ENCODE peak calls at places on chromosomes 11 and 22, in ten cellular contexts. One of them, this sample, is unnamed.

GRCh38 chr11:6405837-6406236 is 13.1 kb downstream of the APBB1 start:
- DNase-seq in ascending aorta: no peak
- DNase-seq in astrocyte of the cerebellum: no peak
- DNase-seq in HCT116: no peak
- DNase-seq in adipocyte: no peak
- DNase-seq in fibroblast of the aortic adventitia: no peak
- DNase-seq in fibroblast of pulmonary artery: no peak
- DNase-seq in hepatocyte: no peak
- DNase-seq in mesenchymal stem cell: no peak
- DNase-seq in choroid plexus epithelial cell: no peak
- DNase-seq in this sample: no peak

GRCh38 chr11:114738954-114739353 is 60.6 kb downstream of the NXPE2 start:
- DNase-seq in ascending aorta: no peak
- DNase-seq in astrocyte of the cerebellum: peak
- DNase-seq in HCT116: peak
- DNase-seq in adipocyte: peak
- DNase-seq in fibroblast of the aortic adventitia: peak
- DNase-seq in fibroblast of pulmonary artery: peak
- DNase-seq in hepatocyte: peak
- DNase-seq in mesenchymal stem cell: peak
- DNase-seq in choroid plexus epithelial cell: peak
- DNase-seq in this sample: no peak

GRCh38 chr11:17224727-17225126 is 16.9 kb upstream of the PIK3C2A start:
- DNase-seq in ascending aorta: no peak
- DNase-seq in astrocyte of the cerebellum: no peak
- DNase-seq in HCT116: no peak
- DNase-seq in adipocyte: peak
- DNase-seq in fibroblast of the aortic adventitia: peak
- DNase-seq in fibroblast of pulmonary artery: peak
- DNase-seq in hepatocyte: peak
- DNase-seq in mesenchymal stem cell: no peak
- DNase-seq in choroid plexus epithelial cell: peak
- DNase-seq in this sample: no peak

GRCh38 chr11:95067042-95067827 is 516 bp downstream of the SRSF8 start:
- DNase-seq in ascending aorta: no peak
- DNase-seq in astrocyte of the cerebellum: peak
- DNase-seq in HCT116: no peak
- DNase-seq in adipocyte: peak
- DNase-seq in fibroblast of the aortic adventitia: peak
- DNase-seq in fibroblast of pulmonary artery: peak
- DNase-seq in hepatocyte: peak
- DNase-seq in mesenchymal stem cell: peak
- DNase-seq in choroid plexus epithelial cell: peak
- DNase-seq in this sample: no peak

GRCh38 chr11:5891216-5891800 is 1.7 kb upstream of the OR52E5 start:
- DNase-seq in ascending aorta: no peak
- DNase-seq in astrocyte of the cerebellum: no peak
- DNase-seq in HCT116: no peak
- DNase-seq in adipocyte: peak
- DNase-seq in fibroblast of the aortic adventitia: peak
- DNase-seq in fibroblast of pulmonary artery: peak
- DNase-seq in hepatocyte: no peak
- DNase-seq in mesenchymal stem cell: peak
- DNase-seq in choroid plexus epithelial cell: peak
- DNase-seq in this sample: no peak

GRCh38 chr11:61787928-61788491 is 4.4 kb downstream of the TMEM258 start:
- DNase-seq in ascending aorta: no peak
- DNase-seq in astrocyte of the cerebellum: peak
- DNase-seq in HCT116: peak
- DNase-seq in adipocyte: peak
- DNase-seq in fibroblast of the aortic adventitia: peak
- DNase-seq in fibroblast of pulmonary artery: peak
- DNase-seq in hepatocyte: peak
- DNase-seq in mesenchymal stem cell: peak
- DNase-seq in choroid plexus epithelial cell: peak
- DNase-seq in this sample: peak

GRCh38 chr11:85810521-85810870 is 445 bp downstream of the SYTL2 start:
- DNase-seq in ascending aorta: no peak
- DNase-seq in astrocyte of the cerebellum: no peak
- DNase-seq in HCT116: no peak
- DNase-seq in adipocyte: no peak
- DNase-seq in fibroblast of the aortic adventitia: no peak
- DNase-seq in fibroblast of pulmonary artery: no peak
- DNase-seq in hepatocyte: no peak
- DNase-seq in mesenchymal stem cell: no peak
- DNase-seq in choroid plexus epithelial cell: no peak
- DNase-seq in this sample: no peak

GRCh38 chr11:8290122-8290810 is 26.6 kb upstream of the LMO1 start:
- DNase-seq in ascending aorta: no peak
- DNase-seq in astrocyte of the cerebellum: no peak
- DNase-seq in HCT116: no peak
- DNase-seq in adipocyte: no peak
- DNase-seq in fibroblast of the aortic adventitia: no peak
- DNase-seq in fibroblast of pulmonary artery: no peak
- DNase-seq in hepatocyte: no peak
- DNase-seq in mesenchymal stem cell: no peak
- DNase-seq in choroid plexus epithelial cell: no peak
- DNase-seq in this sample: no peak

GRCh38 chr11:118910309-118911112 is 15.2 kb downstream of the BCL9L start:
- DNase-seq in ascending aorta: no peak
- DNase-seq in astrocyte of the cerebellum: peak
- DNase-seq in HCT116: no peak
- DNase-seq in adipocyte: peak
- DNase-seq in fibroblast of the aortic adventitia: peak
- DNase-seq in fibroblast of pulmonary artery: peak
- DNase-seq in hepatocyte: peak
- DNase-seq in mesenchymal stem cell: peak
- DNase-seq in choroid plexus epithelial cell: peak
- DNase-seq in this sample: peak

GRCh38 chr11:118912742-118913410 is 12.8 kb downstream of the BCL9L start:
- DNase-seq in ascending aorta: no peak
- DNase-seq in astrocyte of the cerebellum: no peak
- DNase-seq in HCT116: no peak
- DNase-seq in adipocyte: peak
- DNase-seq in fibroblast of the aortic adventitia: no peak
- DNase-seq in fibroblast of pulmonary artery: no peak
- DNase-seq in hepatocyte: peak
- DNase-seq in mesenchymal stem cell: peak
- DNase-seq in choroid plexus epithelial cell: no peak
- DNase-seq in this sample: no peak

GRCh38 chr11:118909619-118910308 is 16.0 kb downstream of the BCL9L start:
- DNase-seq in ascending aorta: no peak
- DNase-seq in astrocyte of the cerebellum: no peak
- DNase-seq in HCT116: no peak
- DNase-seq in adipocyte: no peak
- DNase-seq in fibroblast of the aortic adventitia: no peak
- DNase-seq in fibroblast of pulmonary artery: no peak
- DNase-seq in hepatocyte: no peak
- DNase-seq in mesenchymal stem cell: no peak
- DNase-seq in choroid plexus epithelial cell: no peak
- DNase-seq in this sample: no peak

GRCh38 chr11:118911880-118912741 is 13.6 kb downstream of the BCL9L start:
- DNase-seq in ascending aorta: peak
- DNase-seq in astrocyte of the cerebellum: peak
- DNase-seq in HCT116: peak
- DNase-seq in adipocyte: peak
- DNase-seq in fibroblast of the aortic adventitia: peak
- DNase-seq in fibroblast of pulmonary artery: peak
- DNase-seq in hepatocyte: peak
- DNase-seq in mesenchymal stem cell: peak
- DNase-seq in choroid plexus epithelial cell: peak
- DNase-seq in this sample: peak

DNA sequence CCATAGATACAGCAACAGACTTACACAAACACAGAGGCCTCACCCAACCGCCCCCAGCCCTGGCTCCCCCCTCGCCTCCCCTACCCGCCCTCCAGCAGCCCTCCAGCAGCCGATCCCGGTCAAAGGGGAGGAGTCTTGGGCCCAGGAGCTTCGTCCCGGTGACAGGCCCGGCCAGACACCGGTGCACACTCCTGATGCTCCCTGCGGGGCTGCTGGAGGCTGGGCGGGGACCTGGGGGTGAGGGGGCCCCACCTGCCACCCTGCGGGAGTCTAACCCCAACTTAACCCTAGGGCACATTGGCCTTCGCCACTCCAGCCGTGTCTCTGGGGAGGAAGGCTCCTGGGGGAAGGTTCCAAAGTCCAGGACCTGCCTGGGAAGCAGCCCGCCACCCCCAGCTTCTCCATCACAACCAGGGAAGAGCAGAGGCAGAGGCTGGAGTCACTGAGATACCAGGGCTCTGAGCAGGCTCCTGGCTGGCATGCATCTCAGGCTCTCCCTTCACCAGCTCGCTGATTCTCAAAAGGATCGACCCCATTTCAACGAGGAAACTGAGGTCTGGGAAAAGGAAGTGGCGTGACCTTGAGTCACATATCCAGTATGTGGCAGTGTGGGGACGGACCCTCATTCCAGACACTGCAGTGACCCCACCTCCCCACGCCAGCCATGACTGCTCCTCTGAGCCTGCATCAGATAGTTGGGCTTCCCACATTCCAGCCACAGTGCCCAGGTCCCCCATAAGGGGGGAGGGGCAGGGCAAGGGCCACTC is 14.4 kb downstream of the BCL9L start:
- DNase-seq in ascending aorta: no peak
- DNase-seq in astrocyte of the cerebellum: no peak
- DNase-seq in HCT116: no peak
- DNase-seq in adipocyte: peak
- DNase-seq in fibroblast of the aortic adventitia: peak
- DNase-seq in fibroblast of pulmonary artery: no peak
- DNase-seq in hepatocyte: peak
- DNase-seq in mesenchymal stem cell: peak
- DNase-seq in choroid plexus epithelial cell: peak
- DNase-seq in this sample: no peak
- H3K4me3 ChIP-seq in ascending aorta: peak
- H3K4me3 ChIP-seq in astrocyte of the cerebellum: peak
- H3K4me3 ChIP-seq in HCT116: peak
- H3K4me3 ChIP-seq in adipocyte: peak
- H3K4me3 ChIP-seq in fibroblast of the aortic adventitia: peak
- H3K4me3 ChIP-seq in fibroblast of pulmonary artery: peak
- H3K4me3 ChIP-seq in hepatocyte: peak
- H3K4me3 ChIP-seq in mesenchymal stem cell: peak
- H3K4me3 ChIP-seq in choroid plexus epithelial cell: peak
- H3K4me3 ChIP-seq in this sample: peak

GRCh38 chr22:29724843-29725242 is 5.0 kb downstream of the CABP7 start:
- DNase-seq in ascending aorta: no peak
- DNase-seq in astrocyte of the cerebellum: no peak
- DNase-seq in HCT116: no peak
- DNase-seq in adipocyte: no peak
- DNase-seq in fibroblast of the aortic adventitia: no peak
- DNase-seq in fibroblast of pulmonary artery: no peak
- DNase-seq in hepatocyte: no peak
- DNase-seq in mesenchymal stem cell: no peak
- DNase-seq in choroid plexus epithelial cell: no peak
- DNase-seq in this sample: no peak

GRCh38 chr22:29726104-29726503 is 6.3 kb downstream of the CABP7 start:
- DNase-seq in ascending aorta: no peak
- DNase-seq in astrocyte of the cerebellum: no peak
- DNase-seq in HCT116: no peak
- DNase-seq in adipocyte: no peak
- DNase-seq in fibroblast of the aortic adventitia: no peak
- DNase-seq in fibroblast of pulmonary artery: no peak
- DNase-seq in hepatocyte: no peak
- DNase-seq in mesenchymal stem cell: no peak
- DNase-seq in choroid plexus epithelial cell: no peak
- DNase-seq in this sample: no peak

GRCh38 chr22:29722151-29722550 is 2.3 kb downstream of the CABP7 start:
- DNase-seq in ascending aorta: no peak
- DNase-seq in astrocyte of the cerebellum: no peak
- DNase-seq in HCT116: no peak
- DNase-seq in adipocyte: no peak
- DNase-seq in fibroblast of the aortic adventitia: no peak
- DNase-seq in fibroblast of pulmonary artery: no peak
- DNase-seq in hepatocyte: no peak
- DNase-seq in mesenchymal stem cell: no peak
- DNase-seq in choroid plexus epithelial cell: no peak
- DNase-seq in this sample: no peak

GRCh38 chr22:29722587-29722986 is 2.8 kb downstream of the CABP7 start:
- DNase-seq in ascending aorta: no peak
- DNase-seq in astrocyte of the cerebellum: no peak
- DNase-seq in HCT116: no peak
- DNase-seq in adipocyte: no peak
- DNase-seq in fibroblast of the aortic adventitia: no peak
- DNase-seq in fibroblast of pulmonary artery: no peak
- DNase-seq in hepatocyte: no peak
- DNase-seq in mesenchymal stem cell: no peak
- DNase-seq in choroid plexus epithelial cell: no peak
- DNase-seq in this sample: no peak

DNA sequence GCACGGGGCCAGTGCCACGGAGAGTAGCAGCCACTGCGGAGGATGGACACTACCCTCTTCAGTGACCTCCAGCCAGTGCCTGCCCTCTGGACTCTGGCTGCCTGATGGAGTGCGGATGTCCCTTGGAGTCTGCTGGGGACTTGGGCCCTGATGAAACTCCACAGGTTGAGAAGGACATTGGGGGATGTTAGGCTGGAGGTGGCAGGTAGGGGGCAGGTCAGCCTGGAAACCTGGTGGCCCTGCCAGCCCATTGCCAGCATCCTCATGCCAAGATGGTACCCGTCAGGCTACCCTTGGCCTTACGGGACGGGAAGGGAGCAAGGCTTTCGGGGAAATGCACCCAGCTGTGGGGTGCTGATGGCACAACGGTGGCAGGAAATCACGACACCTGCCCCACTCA is 4.0 kb downstream of the CABP7 start:
- DNase-seq in ascending aorta: no peak
- DNase-seq in astrocyte of the cerebellum: no peak
- DNase-seq in HCT116: no peak
- DNase-seq in adipocyte: no peak
- DNase-seq in fibroblast of the aortic adventitia: no peak
- DNase-seq in fibroblast of pulmonary artery: no peak
- DNase-seq in hepatocyte: no peak
- DNase-seq in mesenchymal stem cell: no peak
- DNase-seq in choroid plexus epithelial cell: no peak
- DNase-seq in this sample: no peak
- H3K4me3 ChIP-seq in ascending aorta: no peak
- H3K4me3 ChIP-seq in astrocyte of the cerebellum: no peak
- H3K4me3 ChIP-seq in HCT116: no peak
- H3K4me3 ChIP-seq in adipocyte: no peak
- H3K4me3 ChIP-seq in fibroblast of the aortic adventitia: no peak
- H3K4me3 ChIP-seq in fibroblast of pulmonary artery: no peak
- H3K4me3 ChIP-seq in hepatocyte: no peak
- H3K4me3 ChIP-seq in mesenchymal stem cell: peak
- H3K4me3 ChIP-seq in choroid plexus epithelial cell: no peak
- H3K4me3 ChIP-seq in this sample: no peak

DNA sequence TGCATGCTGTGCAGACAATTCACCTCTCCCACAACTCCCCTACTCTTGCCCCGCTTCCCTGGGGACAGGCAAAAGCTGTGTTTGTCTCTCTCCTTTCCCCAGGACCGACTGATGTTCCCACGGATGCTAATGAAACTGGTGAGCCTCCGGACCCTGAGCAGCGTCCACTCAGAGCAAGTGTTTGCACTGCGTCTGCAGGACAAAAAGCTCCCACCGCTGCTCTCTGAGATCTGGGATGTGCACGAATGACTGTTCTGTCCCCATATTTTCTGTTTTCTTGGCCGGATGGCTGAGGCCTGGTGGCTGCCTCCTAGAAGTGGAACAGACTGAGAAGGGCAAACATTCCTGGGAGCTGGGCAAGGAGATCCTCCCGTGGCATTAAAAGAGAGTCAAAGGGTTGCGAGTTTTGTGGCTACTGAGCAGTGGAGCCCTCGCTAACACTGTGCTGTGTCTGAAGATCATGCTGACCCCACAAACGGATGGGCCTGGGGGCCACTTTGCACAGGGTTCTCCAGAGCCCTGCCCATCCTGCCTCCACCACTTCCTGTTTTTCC is 1.4 kb upstream of the MADD start:
- DNase-seq in ascending aorta: no peak
- DNase-seq in astrocyte of the cerebellum: no peak
- DNase-seq in HCT116: no peak
- DNase-seq in adipocyte: no peak
- DNase-seq in fibroblast of the aortic adventitia: no peak
- DNase-seq in fibroblast of pulmonary artery: no peak
- DNase-seq in hepatocyte: no peak
- DNase-seq in mesenchymal stem cell: no peak
- DNase-seq in choroid plexus epithelial cell: no peak
- DNase-seq in this sample: no peak
- H3K4me3 ChIP-seq in ascending aorta: peak
- H3K4me3 ChIP-seq in astrocyte of the cerebellum: no peak
- H3K4me3 ChIP-seq in HCT116: peak
- H3K4me3 ChIP-seq in adipocyte: peak
- H3K4me3 ChIP-seq in fibroblast of the aortic adventitia: no peak
- H3K4me3 ChIP-seq in fibroblast of pulmonary artery: no peak
- H3K4me3 ChIP-seq in hepatocyte: no peak
- H3K4me3 ChIP-seq in mesenchymal stem cell: no peak
- H3K4me3 ChIP-seq in choroid plexus epithelial cell: peak
- H3K4me3 ChIP-seq in this sample: peak

DNA sequence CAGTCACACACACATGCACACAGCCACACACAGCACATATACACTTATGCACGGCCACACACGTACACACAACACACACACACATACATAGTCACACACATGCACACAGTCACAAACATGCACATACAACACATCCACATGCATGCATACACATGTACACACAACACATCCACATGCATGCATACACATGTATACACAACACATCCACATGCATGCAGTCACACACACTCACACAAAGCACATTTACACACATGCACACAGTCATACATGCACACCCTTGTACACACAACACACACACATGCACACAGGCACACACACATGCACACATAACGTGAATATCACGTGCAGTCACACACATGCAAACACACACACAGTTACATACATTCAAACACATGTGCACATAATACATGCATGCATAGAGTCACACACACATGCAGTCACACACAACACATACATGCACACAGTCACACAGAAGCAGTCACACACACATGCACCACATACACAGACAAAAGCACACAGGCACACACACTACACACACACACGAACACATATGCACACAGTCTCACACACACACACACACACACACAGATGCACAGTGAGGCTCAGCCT is 18.8 kb downstream of the IFITM10 start:
- DNase-seq in ascending aorta: no peak
- DNase-seq in astrocyte of the cerebellum: no peak
- DNase-seq in HCT116: no peak
- DNase-seq in adipocyte: no peak
- DNase-seq in fibroblast of the aortic adventitia: no peak
- DNase-seq in fibroblast of pulmonary artery: no peak
- DNase-seq in hepatocyte: no peak
- DNase-seq in mesenchymal stem cell: no peak
- DNase-seq in choroid plexus epithelial cell: no peak
- DNase-seq in this sample: no peak
- H3K4me3 ChIP-seq in ascending aorta: no peak
- H3K4me3 ChIP-seq in astrocyte of the cerebellum: no peak
- H3K4me3 ChIP-seq in HCT116: no peak
- H3K4me3 ChIP-seq in adipocyte: no peak
- H3K4me3 ChIP-seq in fibroblast of the aortic adventitia: no peak
- H3K4me3 ChIP-seq in fibroblast of pulmonary artery: no peak
- H3K4me3 ChIP-seq in hepatocyte: no peak
- H3K4me3 ChIP-seq in mesenchymal stem cell: no peak
- H3K4me3 ChIP-seq in choroid plexus epithelial cell: no peak
- H3K4me3 ChIP-seq in this sample: no peak

This sample was measured in skeletal muscle cell.